ENCODE peak calls at places on chromosomes 1 and 21, in six cellular contexts. N is brain microvascular endothelial cell, L is colonic mucosa, I is fibroblast of pulmonary artery, Z is coronary artery, B is uterus. S is an unnamed sample.

GRCh38 chr1:15730936-15731335 is 5.1 kb upstream of the SLC25A34 start:
- DNase-seq in N (no peak), L (no peak), I (no peak), Z (no peak), B (no peak), S (no peak)

GRCh38 chr1:214496126-214496525 is 55.3 kb downstream of the PTPN14 start:
- DNase-seq in N (no peak), L (no peak), I (no peak), Z (no peak), B (no peak), S (no peak)

GRCh38 chr1:234958066-234958701 is 170.5 kb downstream of the TOMM20 start:
- DNase-seq in N (no peak), L (peak), I (no peak), Z (peak), B (no peak), S (no peak)

GRCh38 chr21:30152792-30153191 is 13.8 kb downstream of the CLDN17 start:
- DNase-seq in N (no peak), L (no peak), I (no peak), Z (no peak), B (no peak), S (no peak)

GRCh38 chr1:22043175-22043769 is 9.2 kb upstream of the CDC42 start:
- DNase-seq in N (no peak), L (no peak), I (no peak), Z (no peak), B (no peak), S (no peak)

GRCh38 chr1:91795601-91796389 is 90.2 kb downstream of the TGFBR3 start:
- DNase-seq in N (peak), L (no peak), I (peak), Z (no peak), B (no peak), S (peak)

GRCh38 chr1:226268421-226269124 is 40.4 kb downstream of the LIN9 start:
- DNase-seq in N (no peak), L (no peak), I (peak), Z (no peak), B (no peak), S (peak)

GRCh38 chr1:55213885-55214213 is 1.3 kb downstream of the USP24 start:
- DNase-seq in N (no peak), L (peak), I (no peak), Z (no peak), B (no peak), S (no peak)

GRCh38 chr1:201560328-201561194 is 21.6 kb downstream of the NAV1 start:
- DNase-seq in N (no peak), L (no peak), I (no peak), Z (peak), B (no peak), S (no peak)

GRCh38 chr1:40058453-40059291 is 18.1 kb downstream of the CAP1 start:
- DNase-seq in N (no peak), L (no peak), I (peak), Z (no peak), B (no peak), S (no peak)

GRCh38 chr1:184362876-184363275 is 24.0 kb upstream of the C1orf21 start:
- DNase-seq in N (peak), L (no peak), I (peak), Z (no peak), B (no peak), S (peak)

GRCh38 chr1:248779350-248779749 is 23.8 kb upstream of the LYPD8 start:
- DNase-seq in N (no peak), L (no peak), I (no peak), Z (no peak), B (no peak), S (no peak)

DNA sequence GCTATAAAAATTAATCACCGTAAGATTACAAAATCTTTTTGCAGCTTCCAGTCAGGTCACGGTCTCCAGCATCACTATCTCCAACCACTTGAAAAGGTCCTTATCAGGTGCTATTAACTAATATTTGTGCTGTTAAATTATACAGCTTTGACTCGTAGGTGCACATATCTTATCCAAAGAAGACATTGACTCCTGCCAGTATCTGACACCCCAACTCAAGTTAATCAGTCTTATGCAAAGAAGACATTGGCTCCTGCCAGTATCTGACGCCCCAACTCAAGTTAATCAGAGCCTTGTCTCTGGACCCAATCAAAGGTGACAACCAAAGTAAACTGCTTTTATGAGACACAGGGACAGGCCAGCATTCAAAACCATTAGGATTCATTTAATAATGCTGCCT is 19.9 kb upstream of the LYPD8 start:
- DNase-seq in N (no peak), L (no peak), I (no peak), Z (no peak), B (no peak), S (no peak)
- TF ChIP-seq CTCF in N (no peak), L (no peak), I (no peak), Z (no peak), B (no peak), S (no peak)

GRCh38 chr1:158494737-158495136 is 22.7 kb downstream of the OR10R2 start:
- DNase-seq in N (no peak), L (no peak), I (no peak), Z (no peak), B (no peak), S (no peak)

GRCh38 chr1:158491372-158491771 is 19.4 kb downstream of the OR10R2 start:
- DNase-seq in N (no peak), L (no peak), I (no peak), Z (no peak), B (no peak), S (no peak)

GRCh38 chr1:158496379-158496778 is 24.4 kb downstream of the OR10R2 start:
- DNase-seq in N (no peak), L (no peak), I (peak), Z (no peak), B (no peak), S (no peak)
- TF ChIP-seq CTCF in N (no peak), L (no peak), I (peak), Z (no peak), B (no peak), S (no peak)

DNA sequence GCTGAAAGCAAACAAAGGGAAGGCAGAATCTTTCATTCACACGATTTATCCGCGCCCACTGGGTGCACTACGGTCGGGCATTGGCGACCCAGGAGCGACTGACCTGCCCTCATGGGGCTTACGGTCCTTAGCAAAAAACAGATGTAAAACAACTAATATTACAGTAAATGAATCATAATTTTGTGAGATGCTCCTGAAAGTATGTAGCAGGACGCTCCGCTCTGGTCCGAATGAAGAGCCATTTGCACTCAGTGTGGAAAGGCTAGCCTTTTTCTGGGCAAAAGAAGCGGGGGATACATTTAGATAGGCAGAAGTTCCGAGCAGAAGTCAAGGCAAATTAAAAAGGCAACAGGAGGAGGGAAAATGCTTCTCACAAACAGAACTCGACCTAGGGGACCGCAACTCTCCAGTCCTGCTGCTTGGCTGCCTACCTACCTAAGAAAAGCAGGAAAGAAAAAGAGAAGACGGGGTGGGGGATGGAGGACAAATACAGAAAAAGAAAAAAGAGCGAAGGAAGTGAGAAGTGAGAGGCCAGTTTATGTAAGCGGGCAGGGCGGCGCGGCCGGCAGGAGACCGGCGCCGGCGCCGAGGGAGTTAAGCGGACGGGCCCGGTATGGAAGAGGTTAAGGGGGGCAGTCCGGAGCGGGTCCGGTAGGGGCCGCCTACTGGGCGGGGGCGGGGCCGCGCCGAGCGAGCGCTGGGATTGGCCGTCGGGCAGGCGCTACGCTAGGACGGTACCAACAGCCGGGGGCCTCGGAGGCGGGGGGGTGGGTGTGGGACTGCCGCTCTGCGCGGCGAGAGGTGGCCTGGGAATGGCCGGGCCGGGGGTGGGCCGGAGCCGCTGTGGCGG is at the start of gene FAM20B:
- DNase-seq in N (peak), L (peak), I (peak), Z (peak), B (peak), S (peak)
- TF ChIP-seq CTCF in N (no peak), L (no peak), I (no peak), Z (no peak), B (no peak), S (peak)

GRCh38 chr1:178039826-178040380 is 54.0 kb upstream of the RASAL2 start:
- DNase-seq in N (no peak), L (no peak), I (no peak), Z (no peak), B (no peak), S (no peak)

GRCh38 chr1:178034676-178035075 is 59.2 kb upstream of the RASAL2 start:
- DNase-seq in N (no peak), L (no peak), I (no peak), Z (no peak), B (no peak), S (no peak)

GRCh38 chr1:178036090-178036489 is 57.8 kb upstream of the RASAL2 start:
- DNase-seq in N (no peak), L (no peak), I (no peak), Z (no peak), B (no peak), S (no peak)

GRCh38 chr1:178038372-178038771 is 55.5 kb upstream of the RASAL2 start:
- DNase-seq in N (no peak), L (no peak), I (no peak), Z (no peak), B (no peak), S (no peak)

GRCh38 chr1:178037510-178038253 is 56.2 kb upstream of the RASAL2 start:
- DNase-seq in N (peak), L (peak), I (peak), Z (peak), B (peak), S (peak)
- TF ChIP-seq CTCF in N (peak), L (peak), I (peak), Z (no peak), B (peak), S (peak)

DNA sequence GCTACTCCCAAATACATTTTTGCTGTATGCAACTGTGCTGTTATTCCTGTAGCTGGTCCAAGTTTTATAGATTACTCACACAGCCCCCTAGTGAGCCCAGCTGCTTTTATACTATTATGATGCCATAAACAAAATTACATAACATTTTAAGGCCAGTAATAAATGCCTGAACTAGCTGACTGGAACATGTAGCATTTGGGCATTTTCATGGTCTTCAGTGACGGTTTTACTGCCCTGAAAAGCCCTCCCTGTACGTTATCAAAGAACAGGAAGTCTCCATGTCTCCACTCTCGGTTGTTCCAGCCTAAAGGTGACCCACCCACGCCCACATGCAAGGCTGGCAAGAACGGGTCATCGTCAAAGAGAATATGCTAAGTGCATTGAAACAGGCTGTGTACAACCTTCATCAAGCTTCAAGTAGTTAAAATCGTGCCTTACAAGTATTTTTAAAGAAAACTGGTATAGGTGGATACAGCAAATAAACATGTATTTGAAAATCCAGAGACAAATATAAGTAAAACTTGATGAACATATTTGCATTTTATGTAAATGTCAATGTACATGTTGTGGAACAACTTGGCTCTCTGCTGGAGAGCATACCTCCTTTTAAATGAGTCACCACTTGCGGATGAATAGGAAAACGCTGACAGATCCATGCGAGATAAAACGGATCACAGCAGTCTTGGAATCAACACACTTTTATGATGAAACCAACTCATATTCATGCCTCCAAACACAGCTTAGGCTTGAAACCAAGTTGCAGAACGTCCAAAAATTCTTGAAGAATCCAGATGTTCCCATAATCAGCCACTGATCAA is 520.5 kb downstream of the SMYD3 start:
- DNase-seq in N (peak), L (no peak), I (peak), Z (no peak), B (peak), S (peak)
- TF ChIP-seq CTCF in N (peak), L (no peak), I (peak), Z (no peak), B (no peak), S (no peak)

DNA sequence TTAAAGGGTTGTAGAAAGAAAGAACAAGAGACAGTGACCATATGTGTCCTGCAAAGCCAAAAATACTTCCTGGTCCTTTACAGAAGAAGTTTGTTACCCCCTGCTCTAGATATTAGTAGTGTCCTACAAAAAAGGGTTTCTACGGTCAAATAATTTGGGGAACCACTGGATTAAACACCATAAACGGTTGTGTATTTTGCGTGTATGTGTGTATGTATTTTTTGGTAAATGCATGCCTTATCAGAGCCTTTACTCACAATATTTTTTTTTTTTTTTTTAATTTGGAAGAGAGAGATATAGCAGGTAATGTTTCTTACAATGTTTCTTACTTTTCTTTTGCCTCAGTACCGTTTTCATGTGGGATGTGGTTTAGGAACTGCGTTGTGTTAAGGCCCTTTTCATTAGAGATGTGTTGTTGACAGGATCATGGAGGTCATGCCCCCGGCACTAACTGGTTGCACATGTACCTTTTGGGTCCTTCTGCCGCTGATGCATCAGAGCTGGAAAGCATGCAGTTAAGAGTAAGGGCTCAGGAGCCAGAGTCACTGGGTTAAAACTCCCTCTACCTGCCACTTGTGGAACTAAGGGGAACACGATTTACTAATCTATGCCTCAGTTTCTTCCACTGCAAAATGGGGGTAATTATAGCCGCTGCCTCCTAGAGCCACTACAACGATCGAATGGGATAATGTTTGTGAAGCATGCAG is 234.6 kb upstream of the KAZN start:
- DNase-seq in N (no peak), L (no peak), I (no peak), Z (no peak), B (no peak), S (no peak)
- TF ChIP-seq CTCF in N (no peak), L (no peak), I (no peak), Z (no peak), B (no peak), S (no peak)

GRCh38 chr1:10561955-10562354 is 87.2 kb downstream of the PEX14 start:
- DNase-seq in N (no peak), L (no peak), I (peak), Z (no peak), B (no peak), S (no peak)
- TF ChIP-seq CTCF in N (peak), L (no peak), I (peak), Z (no peak), B (no peak), S (peak)